ENCODE peak calls at places on chromosomes 6 and 20, in four cellular contexts. One of them, this sample, is unnamed.

GRCh38 chr6:67881706-67882065 is 753.4 kb upstream of the ADGRB3 start:
- DNase-seq in fibroblast of lung: no peak
- DNase-seq in colonic mucosa: no peak
- DNase-seq in mesenchymal stem cell: peak
- DNase-seq in this sample: no peak

GRCh38 chr6:132300323-132300949 is 100.8 kb downstream of the MOXD1 start:
- DNase-seq in mesenchymal stem cell: peak
- DNase-seq in fibroblast of lung: peak
- DNase-seq in colonic mucosa: peak
- DNase-seq in this sample: peak

GRCh38 chr20:41501376-41501775 is 116.8 kb downstream of the CHD6 start:
- DNase-seq in mesenchymal stem cell: no peak
- DNase-seq in colonic mucosa: no peak
- DNase-seq in fibroblast of lung: peak
- DNase-seq in this sample: peak

GRCh38 chr6:41713161-41713649 is 22.2 kb downstream of the TFEB start:
- DNase-seq in fibroblast of lung: peak
- DNase-seq in mesenchymal stem cell: no peak
- DNase-seq in colonic mucosa: no peak
- DNase-seq in this sample: peak

GRCh38 chr6:87197547-87197946 is 42.2 kb downstream of the ZNF292 start:
- DNase-seq in colonic mucosa: no peak
- DNase-seq in fibroblast of lung: no peak
- DNase-seq in mesenchymal stem cell: no peak
- DNase-seq in this sample: no peak

GRCh38 chr6:82910818-82911217 is 154.8 kb downstream of the UBE3D start:
- DNase-seq in mesenchymal stem cell: no peak
- DNase-seq in fibroblast of lung: no peak
- DNase-seq in colonic mucosa: no peak
- DNase-seq in this sample: no peak

GRCh38 chr6:107819976-107820551 is 4.0 kb downstream of the SCML4 start:
- DNase-seq in colonic mucosa: no peak
- DNase-seq in fibroblast of lung: no peak
- DNase-seq in mesenchymal stem cell: no peak
- DNase-seq in this sample: peak

GRCh38 chr6:78570044-78570443 is 297.3 kb upstream of the IRAK1BP1 start:
- DNase-seq in mesenchymal stem cell: no peak
- DNase-seq in fibroblast of lung: no peak
- DNase-seq in colonic mucosa: no peak
- DNase-seq in this sample: no peak

GRCh38 chr6:2275207-2275891 is 29.9 kb upstream of the GMDS start:
- DNase-seq in mesenchymal stem cell: peak
- DNase-seq in fibroblast of lung: peak
- DNase-seq in colonic mucosa: no peak
- DNase-seq in this sample: peak

GRCh38 chr20:49832632-49833327 is 20.2 kb downstream of the SLC9A8 start:
- DNase-seq in mesenchymal stem cell: peak
- DNase-seq in colonic mucosa: no peak
- DNase-seq in fibroblast of lung: peak
- DNase-seq in this sample: peak

GRCh38 chr6:122977180-122977579 is 18.9 kb upstream of the CLVS2 start:
- DNase-seq in colonic mucosa: no peak
- DNase-seq in fibroblast of lung: no peak
- DNase-seq in mesenchymal stem cell: no peak
- DNase-seq in this sample: no peak

GRCh38 chr20:39289316-39289715 is 327.2 kb downstream of the DHX35 start:
- DNase-seq in colonic mucosa: no peak
- DNase-seq in fibroblast of lung: no peak
- DNase-seq in mesenchymal stem cell: no peak
- DNase-seq in this sample: no peak

GRCh38 chr6:95670011-95670463 is 92.7 kb downstream of the MANEA start:
- DNase-seq in fibroblast of lung: no peak
- DNase-seq in colonic mucosa: no peak
- DNase-seq in mesenchymal stem cell: no peak
- DNase-seq in this sample: no peak

GRCh38 chr6:9507136-9507895 is 907.6 kb downstream of the TFAP2A start:
- DNase-seq in colonic mucosa: no peak
- DNase-seq in mesenchymal stem cell: no peak
- DNase-seq in fibroblast of lung: no peak
- DNase-seq in this sample: no peak

GRCh38 chr6:110398778-110399177 is 16.6 kb downstream of the DDO start:
- DNase-seq in fibroblast of lung: peak
- DNase-seq in colonic mucosa: no peak
- DNase-seq in mesenchymal stem cell: peak
- DNase-seq in this sample: peak

GRCh38 chr6:13395272-13396237 is 67.2 kb upstream of the TBC1D7 start:
- DNase-seq in mesenchymal stem cell: peak
- DNase-seq in colonic mucosa: peak
- DNase-seq in fibroblast of lung: peak
- DNase-seq in this sample: peak

GRCh38 chr6:8219352-8219943 is 117.1 kb upstream of the EEF1E1 start:
- DNase-seq in mesenchymal stem cell: peak
- DNase-seq in colonic mucosa: peak
- DNase-seq in fibroblast of lung: peak
- DNase-seq in this sample: peak

GRCh38 chr20:21102691-21103311 is 3.4 kb downstream of the LINC00237 start:
- DNase-seq in colonic mucosa: peak
- DNase-seq in mesenchymal stem cell: peak
- DNase-seq in fibroblast of lung: no peak
- DNase-seq in this sample: peak

GRCh38 chr6:90045535-90045934 is 151.3 kb downstream of the GJA10 start:
- DNase-seq in mesenchymal stem cell: no peak
- DNase-seq in colonic mucosa: no peak
- DNase-seq in fibroblast of lung: no peak
- DNase-seq in this sample: peak

GRCh38 chr20:23507346-23507745 is 16.4 kb downstream of the CST8 start:
- DNase-seq in fibroblast of lung: no peak
- DNase-seq in mesenchymal stem cell: no peak
- DNase-seq in colonic mucosa: no peak
- DNase-seq in this sample: no peak

GRCh38 chr20:63915471-63915870 is 20.5 kb downstream of the DNAJC5 start:
- DNase-seq in colonic mucosa: no peak
- DNase-seq in mesenchymal stem cell: no peak
- DNase-seq in fibroblast of lung: no peak
- DNase-seq in this sample: no peak

GRCh38 chr6:170027111-170028043 is 263.5 kb downstream of the DLL1 start:
- DNase-seq in mesenchymal stem cell: peak
- DNase-seq in colonic mucosa: no peak
- DNase-seq in fibroblast of lung: peak
- DNase-seq in this sample: peak

GRCh38 chr6:1227935-1228753 is 83.8 kb upstream of the FOXQ1 start:
- DNase-seq in colonic mucosa: no peak
- DNase-seq in mesenchymal stem cell: no peak
- DNase-seq in fibroblast of lung: no peak
- DNase-seq in this sample: no peak

GRCh38 chr6:88492824-88493223 is 326.7 kb upstream of the CNR1 start:
- DNase-seq in fibroblast of lung: peak
- DNase-seq in colonic mucosa: no peak
- DNase-seq in mesenchymal stem cell: peak
- DNase-seq in this sample: peak

GRCh38 chr6:71254323-71254722 is 34.3 kb upstream of the OGFRL1 start:
- DNase-seq in mesenchymal stem cell: no peak
- DNase-seq in fibroblast of lung: no peak
- DNase-seq in colonic mucosa: no peak
- DNase-seq in this sample: no peak

GRCh38 chr6:22106445-22106844 is 190.4 kb downstream of the PRL start:
- DNase-seq in fibroblast of lung: no peak
- DNase-seq in mesenchymal stem cell: no peak
- DNase-seq in colonic mucosa: no peak
- DNase-seq in this sample: no peak

GRCh38 chr6:1311400-1312192 is at the start of gene FOXQ1:
- DNase-seq in mesenchymal stem cell: peak
- DNase-seq in colonic mucosa: peak
- DNase-seq in fibroblast of lung: peak
- DNase-seq in this sample: peak

GRCh38 chr6:158266131-158266530 is 46.1 kb upstream of the TULP4 start:
- DNase-seq in mesenchymal stem cell: no peak
- DNase-seq in colonic mucosa: no peak
- DNase-seq in fibroblast of lung: no peak
- DNase-seq in this sample: no peak

GRCh38 chr20:652611-653109 is 340 bp downstream of the SRXN1 start:
- DNase-seq in colonic mucosa: peak
- DNase-seq in fibroblast of lung: peak
- DNase-seq in mesenchymal stem cell: peak
- DNase-seq in this sample: peak

GRCh38 chr6:56364482-56365313 is 117.3 kb upstream of the COL21A1 start:
- DNase-seq in mesenchymal stem cell: peak
- DNase-seq in fibroblast of lung: peak
- DNase-seq in colonic mucosa: no peak
- DNase-seq in this sample: peak

GRCh38 chr6:83536034-83536646 is 23.8 kb downstream of the PRSS35 start:
- DNase-seq in fibroblast of lung: peak
- DNase-seq in colonic mucosa: peak
- DNase-seq in mesenchymal stem cell: peak
- DNase-seq in this sample: peak

GRCh38 chr6:110325197-110325596 is 33.0 kb downstream of the METTL24 start:
- DNase-seq in mesenchymal stem cell: peak
- DNase-seq in fibroblast of lung: peak
- DNase-seq in colonic mucosa: peak
- DNase-seq in this sample: peak

GRCh38 chr6:20827798-20828197 is 293.5 kb downstream of the CDKAL1 start:
- DNase-seq in fibroblast of lung: peak
- DNase-seq in mesenchymal stem cell: no peak
- DNase-seq in colonic mucosa: no peak
- DNase-seq in this sample: peak

GRCh38 chr6:13234130-13234529 is 94.2 kb downstream of the TBC1D7 start:
- DNase-seq in mesenchymal stem cell: no peak
- DNase-seq in fibroblast of lung: no peak
- DNase-seq in colonic mucosa: no peak
- DNase-seq in this sample: no peak

GRCh38 chr6:89681983-89682564 is 43.5 kb upstream of the LYRM2 start:
- DNase-seq in colonic mucosa: no peak
- DNase-seq in fibroblast of lung: no peak
- DNase-seq in mesenchymal stem cell: no peak
- DNase-seq in this sample: no peak

GRCh38 chr6:88166493-88166900 is 350 bp upstream of the CNR1 start:
- DNase-seq in mesenchymal stem cell: no peak
- DNase-seq in colonic mucosa: peak
- DNase-seq in fibroblast of lung: no peak
- DNase-seq in this sample: no peak

GRCh38 chr20:45337367-45338120 is 10.7 kb downstream of the SDC4 start:
- DNase-seq in fibroblast of lung: peak
- DNase-seq in mesenchymal stem cell: peak
- DNase-seq in colonic mucosa: peak
- DNase-seq in this sample: peak

GRCh38 chr20:45338121-45339030 is 9.8 kb downstream of the SDC4 start:
- DNase-seq in mesenchymal stem cell: peak
- DNase-seq in fibroblast of lung: peak
- DNase-seq in colonic mucosa: no peak
- DNase-seq in this sample: no peak

GRCh38 chr20:45339084-45339483 is 9.1 kb downstream of the SDC4 start:
- DNase-seq in colonic mucosa: peak
- DNase-seq in fibroblast of lung: no peak
- DNase-seq in mesenchymal stem cell: no peak
- DNase-seq in this sample: no peak

GRCh38 chr20:45339799-45340198 is 8.4 kb downstream of the SDC4 start:
- DNase-seq in fibroblast of lung: no peak
- DNase-seq in mesenchymal stem cell: no peak
- DNase-seq in colonic mucosa: no peak
- DNase-seq in this sample: no peak

GRCh38 chr20:45336530-45337366 is 11.5 kb downstream of the SDC4 start:
- DNase-seq in fibroblast of lung: peak
- DNase-seq in mesenchymal stem cell: peak
- DNase-seq in colonic mucosa: peak
- DNase-seq in this sample: peak
- H3K9ac ChIP-seq in fibroblast of lung: peak
- H3K9ac ChIP-seq in mesenchymal stem cell: peak
- H3K9ac ChIP-seq in colonic mucosa: no peak
- H3K9ac ChIP-seq in this sample: peak

DNA sequence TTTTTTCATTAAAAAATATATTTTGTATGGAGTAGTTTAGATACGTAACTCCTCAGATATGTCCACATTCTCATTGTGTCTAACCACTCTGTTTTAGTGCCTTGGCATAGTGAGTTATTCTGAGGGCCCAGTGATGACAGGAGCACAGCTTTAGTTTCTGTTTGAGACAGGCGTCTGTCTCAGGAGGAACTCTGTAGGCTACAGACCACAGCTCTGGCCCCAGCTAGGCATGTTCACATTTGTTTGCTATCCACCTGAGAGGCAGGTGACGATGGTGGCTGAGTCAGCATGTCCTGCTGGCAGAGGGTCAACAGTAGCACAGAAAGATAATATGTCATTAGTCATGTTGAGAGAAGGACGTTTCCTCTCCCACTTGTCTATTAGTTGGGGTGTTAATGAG is 16.3 kb downstream of the LRRC1 start:
- DNase-seq in colonic mucosa: peak
- DNase-seq in fibroblast of lung: no peak
- DNase-seq in mesenchymal stem cell: peak
- DNase-seq in this sample: no peak
- H3K9ac ChIP-seq in colonic mucosa: no peak
- H3K9ac ChIP-seq in fibroblast of lung: no peak
- H3K9ac ChIP-seq in mesenchymal stem cell: no peak
- H3K9ac ChIP-seq in this sample: no peak

GRCh38 chr20:1811621-1812498 is 83.3 kb upstream of the SIRPA start:
- DNase-seq in fibroblast of lung: no peak
- DNase-seq in colonic mucosa: no peak
- DNase-seq in mesenchymal stem cell: peak
- DNase-seq in this sample: peak
- H3K9ac ChIP-seq in fibroblast of lung: no peak
- H3K9ac ChIP-seq in colonic mucosa: no peak
- H3K9ac ChIP-seq in mesenchymal stem cell: no peak
- H3K9ac ChIP-seq in this sample: peak

GRCh38 chr6:73525546-73526330 is 4.9 kb upstream of the EEF1A1 start:
- DNase-seq in colonic mucosa: no peak
- DNase-seq in fibroblast of lung: peak
- DNase-seq in mesenchymal stem cell: no peak
- DNase-seq in this sample: peak
- H3K9ac ChIP-seq in colonic mucosa: no peak
- H3K9ac ChIP-seq in fibroblast of lung: no peak
- H3K9ac ChIP-seq in mesenchymal stem cell: no peak
- H3K9ac ChIP-seq in this sample: no peak

DNA sequence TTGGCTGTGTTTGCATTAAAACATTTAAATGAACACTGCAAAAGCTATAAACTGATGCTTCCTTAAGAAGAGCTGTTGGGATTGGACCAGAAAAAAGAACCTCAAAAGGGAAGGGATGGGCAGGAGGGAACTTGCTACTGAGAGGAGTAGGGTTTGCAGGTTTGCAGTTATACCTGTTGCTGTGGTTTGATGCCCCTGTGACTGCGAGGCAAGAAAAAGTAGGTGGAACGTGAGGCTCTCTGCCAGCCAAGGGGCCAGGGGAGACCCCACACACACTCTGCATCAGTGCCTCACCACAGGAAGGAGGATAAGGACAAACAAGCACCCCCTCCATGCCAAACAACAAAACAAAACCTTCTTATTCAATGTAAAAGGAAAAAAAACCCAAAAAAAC is 197.1 kb downstream of the BCAS1 start:
- DNase-seq in mesenchymal stem cell: no peak
- DNase-seq in fibroblast of lung: no peak
- DNase-seq in colonic mucosa: no peak
- DNase-seq in this sample: no peak
- H3K9ac ChIP-seq in mesenchymal stem cell: peak
- H3K9ac ChIP-seq in fibroblast of lung: no peak
- H3K9ac ChIP-seq in colonic mucosa: no peak
- H3K9ac ChIP-seq in this sample: no peak